ENCODE peak calls at places on chromosomes 12 and 14, in seven cellular contexts. Y is upper lobe of right lung; X is fibroblast of pulmonary artery; D is left lung; I is central memory CD4-positive, alpha-beta T cell; M is activated effector memory CD4-positive, alpha-beta T cell treated with Interleukin-2 at 50 U/mL for 16 hours; A is brain microvascular endothelial cell. R is an unnamed sample.

GRCh38 chr14:93146119-93146518 is 30.4 kb upstream of the ITPK1 start:
- DNase-seq in Y (no peak), X (no peak), D (no peak), I (no peak), M (no peak), A (no peak), R (no peak)

GRCh38 chr12:131559517-131560516 is 151.1 kb upstream of the SFSWAP start:
- DNase-seq in Y (no peak), X (no peak), D (no peak), I (no peak), M (no peak), A (no peak), R (no peak)

GRCh38 chr12:50720085-50720484 is 43.8 kb upstream of the ATF1 start:
- DNase-seq in Y (no peak), X (no peak), D (no peak), I (no peak), M (no peak), A (peak; percentile 22), R (peak; percentile 18)

GRCh38 chr14:105475916-105476845 is 1.6 kb downstream of the CRIP2 start:
- DNase-seq in Y (no peak), X (peak; percentile 70), D (peak; percentile 67), I (no peak), M (no peak), A (no peak), R (peak; percentile 71)

GRCh38 chr12:3491938-3492867 is 1.2 kb downstream of the PRMT8 start:
- DNase-seq in Y (peak; percentile 71), X (peak; percentile 61), D (peak; percentile 39), I (no peak), M (peak; percentile 3), A (peak; percentile 25), R (peak; percentile 91)

GRCh38 chr12:22858849-22859569 is 234.0 kb downstream of the ETNK1 start:
- DNase-seq in Y (no peak), X (peak; percentile 53), D (no peak), I (no peak), M (no peak), A (no peak), R (peak; percentile 11)

GRCh38 chr12:11941601-11942360 is 129.0 kb upstream of the BCL2L14 start:
- DNase-seq in Y (no peak), X (peak; percentile 83), D (no peak), I (no peak), M (no peak), A (peak; percentile 70), R (peak; percentile 72)

GRCh38 chr12:48078901-48079300 is 27.0 kb downstream of the SENP1 start:
- DNase-seq in Y (peak; percentile 65), X (peak; percentile 73), D (no peak), I (no peak), M (no peak), A (peak; percentile 67), R (no peak)

GRCh38 chr12:16583991-16584745 is 21.8 kb downstream of the LMO3 start:
- DNase-seq in Y (no peak), X (peak; percentile 55), D (no peak), I (no peak), M (no peak), A (no peak), R (no peak)

GRCh38 chr14:95164506-95164905 is 7.2 kb upstream of the DICER1 start:
- DNase-seq in Y (no peak), X (no peak), D (no peak), I (no peak), M (no peak), A (no peak), R (no peak)

GRCh38 chr12:88299567-88300101 is 157.5 kb downstream of the TMTC3 start:
- DNase-seq in Y (no peak), X (peak; percentile 92), D (no peak), I (no peak), M (no peak), A (peak; percentile 99), R (peak; percentile 66)

GRCh38 chr12:65195387-65196055 is 26.1 kb downstream of the LEMD3 start:
- DNase-seq in Y (no peak), X (no peak), D (no peak), I (no peak), M (no peak), A (no peak), R (no peak)

GRCh38 chr12:101608301-101609133 is 13.7 kb downstream of the MYBPC1 start:
- DNase-seq in Y (peak; percentile 66), X (no peak), D (no peak), I (no peak), M (no peak), A (no peak), R (no peak)

GRCh38 chr14:36194645-36195044 is 18.1 kb upstream of the PTCSC3 start:
- DNase-seq in Y (no peak), X (no peak), D (no peak), I (no peak), M (no peak), A (no peak), R (no peak)

GRCh38 chr14:55349565-55349964 is 62.1 kb downstream of the ATG14 start:
- DNase-seq in Y (no peak), X (no peak), D (no peak), I (no peak), M (no peak), A (no peak), R (no peak)

GRCh38 chr14:68664225-68664681 is 128.6 kb downstream of the ZFP36L1 start:
- DNase-seq in Y (no peak), X (no peak), D (no peak), I (no peak), M (no peak), A (no peak), R (no peak)

GRCh38 chr12:132812631-132813305 is 15.9 kb downstream of the GOLGA3 start:
- DNase-seq in Y (no peak), X (no peak), D (no peak), I (peak; percentile 26), M (no peak), A (peak; percentile 19), R (peak; percentile 50)

GRCh38 chr12:105343836-105344235 is 13.3 kb downstream of the C12orf75 start:
- DNase-seq in Y (no peak), X (no peak), D (no peak), I (no peak), M (no peak), A (no peak), R (no peak)

GRCh38 chr14:103696027-103696402 is 19.2 kb downstream of the XRCC3 start:
- DNase-seq in Y (no peak), X (no peak), D (peak; percentile 30), I (no peak), M (no peak), A (no peak), R (no peak)

GRCh38 chr14:62682208-62682607 is 363.1 kb downstream of the KCNH5 start:
- DNase-seq in Y (no peak), X (no peak), D (no peak), I (no peak), M (no peak), A (no peak), R (no peak)

GRCh38 chr12:132305560-132305966 is 23.8 kb downstream of the GALNT9 start:
- DNase-seq in Y (no peak), X (no peak), D (no peak), I (no peak), M (no peak), A (no peak), R (no peak)

GRCh38 chr12:22860926-22861325 is 236.0 kb downstream of the ETNK1 start:
- DNase-seq in Y (no peak), X (no peak), D (no peak), I (no peak), M (no peak), A (no peak), R (no peak)

GRCh38 chr14:61563162-61563511 is 132.2 kb upstream of the HIF1A start:
- DNase-seq in Y (no peak), X (no peak), D (no peak), I (no peak), M (no peak), A (no peak), R (no peak)

GRCh38 chr12:53115112-53115890 is 12.0 kb downstream of the SOAT2 start:
- DNase-seq in Y (no peak), X (no peak), D (no peak), I (no peak), M (no peak), A (no peak), R (peak; percentile 10)

GRCh38 chr12:20077618-20078017 is 290.7 kb upstream of the PDE3A start:
- DNase-seq in Y (no peak), X (no peak), D (no peak), I (no peak), M (no peak), A (no peak), R (no peak)

GRCh38 chr14:79542121-79542520 is 669.2 kb downstream of the DIO2 start:
- DNase-seq in Y (no peak), X (peak; percentile 40), D (no peak), I (no peak), M (no peak), A (peak; percentile 55), R (no peak)